ENCODE peak calls at places on chromosomes 11 and 22, in nine cellular contexts. A is spleen, H is uterus, Q is upper lobe of left lung, N is Peyer's patch, V is colonic mucosa, E is lung, T is left ventricle myocardium inferior, R is cardiac muscle cell. X is an unnamed sample.

GRCh38 chr11:71999813-72000590 is 1.3 kb downstream of the IL18BP start:
- DNase-seq in A (no peak), Q (no peak), H (no peak), E (no peak), V (no peak), N (no peak), R (no peak), T (no peak), X (peak; percentile 49)

GRCh38 chr11:125846188-125846587 is 13.1 kb downstream of the PATE4 start:
- DNase-seq in A (no peak), Q (no peak), V (no peak), N (no peak), H (no peak), T (no peak), R (no peak), E (no peak), X (no peak)

GRCh38 chr22:37010976-37011375 is 8.3 kb downstream of the TST start:
- DNase-seq in T (no peak), Q (no peak), E (no peak), N (no peak), R (no peak), A (no peak), H (no peak), V (no peak), X (no peak)

GRCh38 chr11:69972351-69972802 is 105.7 kb upstream of the ANO1 start:
- DNase-seq in N (peak; percentile 62), E (no peak), Q (no peak), R (no peak), H (no peak), V (peak; percentile 68), T (no peak), A (no peak), X (no peak)

GRCh38 chr22:23772315-23773246 is at the start of gene MMP11:
- DNase-seq in V (peak; percentile 81), R (peak; percentile 71), Q (peak; percentile 54), E (no peak), A (peak; percentile 90), T (peak; percentile 73), N (peak; percentile 82), H (peak; percentile 63), X (no peak)

GRCh38 chr11:90434858-90435257 is 212.0 kb upstream of the CHORDC1 start:
- DNase-seq in Q (no peak), V (no peak), H (no peak), E (no peak), R (peak; percentile 53), A (no peak), T (no peak), N (no peak), X (no peak)

GRCh38 chr11:96098511-96099241 is 174.8 kb upstream of the MTMR2 start:
- DNase-seq in N (no peak), E (no peak), T (no peak), A (no peak), H (no peak), V (peak; percentile 43), R (no peak), Q (no peak), X (peak; percentile 65)

GRCh38 chr11:3109921-3110706 is 52.9 kb upstream of the CARS1 start:
- DNase-seq in H (peak; percentile 36), V (no peak), N (peak; percentile 75), Q (peak; percentile 61), E (no peak), R (peak; percentile 56), A (peak; percentile 82), T (no peak), X (no peak)

GRCh38 chr22:24170189-24170588 is 11.1 kb upstream of the SUSD2 start:
- DNase-seq in E (no peak), T (no peak), Q (no peak), V (no peak), H (no peak), R (no peak), N (no peak), A (no peak), X (no peak)

GRCh38 chr11:57597971-57598830 is 716 bp downstream of the SERPING1 start:
- DNase-seq in R (peak; percentile 74), V (peak; percentile 60), H (peak; percentile 91), E (peak; percentile 74), T (peak; percentile 86), Q (peak; percentile 81), N (peak; percentile 62), A (peak; percentile 79), X (peak; percentile 78)

GRCh38 chr11:121012091-121012490 is 11.8 kb upstream of the TBCEL start:
- DNase-seq in A (no peak), Q (no peak), N (no peak), T (no peak), R (no peak), E (no peak), H (no peak), V (no peak), X (no peak)

GRCh38 chr22:49776891-49777290 is 50.8 kb downstream of the BRD1 start:
- DNase-seq in H (no peak), Q (no peak), A (no peak), T (no peak), R (no peak), V (no peak), N (no peak), E (no peak), X (no peak)

GRCh38 chr22:49779226-49779625 is 48.4 kb downstream of the BRD1 start:
- DNase-seq in N (no peak), E (no peak), R (peak; percentile 18), V (no peak), A (no peak), T (peak; percentile 8), H (no peak), Q (no peak), X (no peak)

GRCh38 chr22:49776053-49776511 is 51.6 kb downstream of the BRD1 start:
- DNase-seq in N (no peak), Q (no peak), V (no peak), E (no peak), R (no peak), H (no peak), T (no peak), A (no peak), X (no peak)

GRCh38 chr22:49779853-49780271 is 47.8 kb downstream of the BRD1 start:
- DNase-seq in V (no peak), H (no peak), T (peak; percentile 23), N (no peak), A (no peak), R (no peak), Q (no peak), E (no peak), X (no peak)

DNA sequence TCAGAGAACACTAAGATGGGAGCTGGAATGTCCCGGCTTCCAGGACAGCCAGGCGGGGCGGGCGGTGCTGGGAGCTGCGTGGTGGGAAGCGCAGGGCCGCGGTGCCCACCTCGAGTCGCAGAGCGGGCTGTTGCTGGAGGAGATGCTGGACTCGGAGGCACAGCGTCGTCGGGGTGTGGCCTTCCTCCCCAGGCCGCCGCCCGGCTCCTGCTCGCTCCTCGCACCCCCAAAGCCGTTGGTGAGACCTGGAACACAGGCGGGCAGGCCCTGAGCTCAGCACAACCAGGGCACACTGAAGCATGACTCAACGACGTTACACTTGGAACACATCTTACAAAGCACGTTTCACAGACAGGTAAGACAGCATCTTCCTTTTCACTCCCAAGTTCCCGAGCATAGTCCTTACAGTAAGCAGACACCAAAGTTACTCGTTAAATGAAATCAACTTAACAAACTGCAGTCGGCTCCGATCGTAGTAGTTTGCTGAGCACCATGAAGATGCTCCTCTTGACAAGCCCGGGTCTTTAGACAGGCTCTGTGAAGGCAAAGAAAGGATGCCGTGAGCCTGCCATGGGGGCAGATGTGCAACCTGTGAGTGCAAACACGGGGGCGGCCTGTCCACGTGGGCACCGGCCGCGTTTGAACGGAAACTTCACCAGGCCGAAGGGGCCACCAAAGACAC is 50.0 kb downstream of the BRD1 start:
- DNase-seq in A (no peak), V (no peak), R (no peak), N (no peak), T (peak; percentile 10), Q (no peak), E (no peak), H (no peak), X (no peak)
- H3K4me1 ChIP-seq in A (no peaks in the 10 kb centered on the region), V (no peaks in the 10 kb centered on the region), R (peaks cover 7% of the 10 kb centered on the region), N (no peaks in the 10 kb centered on the region), T (peaks cover 31% of the 10 kb centered on the region), Q (peaks cover 22% of the 10 kb centered on the region), E (peaks cover 7% of the 10 kb centered on the region), H (no peaks in the 10 kb centered on the region), X (no peaks in the 10 kb centered on the region)

DNA sequence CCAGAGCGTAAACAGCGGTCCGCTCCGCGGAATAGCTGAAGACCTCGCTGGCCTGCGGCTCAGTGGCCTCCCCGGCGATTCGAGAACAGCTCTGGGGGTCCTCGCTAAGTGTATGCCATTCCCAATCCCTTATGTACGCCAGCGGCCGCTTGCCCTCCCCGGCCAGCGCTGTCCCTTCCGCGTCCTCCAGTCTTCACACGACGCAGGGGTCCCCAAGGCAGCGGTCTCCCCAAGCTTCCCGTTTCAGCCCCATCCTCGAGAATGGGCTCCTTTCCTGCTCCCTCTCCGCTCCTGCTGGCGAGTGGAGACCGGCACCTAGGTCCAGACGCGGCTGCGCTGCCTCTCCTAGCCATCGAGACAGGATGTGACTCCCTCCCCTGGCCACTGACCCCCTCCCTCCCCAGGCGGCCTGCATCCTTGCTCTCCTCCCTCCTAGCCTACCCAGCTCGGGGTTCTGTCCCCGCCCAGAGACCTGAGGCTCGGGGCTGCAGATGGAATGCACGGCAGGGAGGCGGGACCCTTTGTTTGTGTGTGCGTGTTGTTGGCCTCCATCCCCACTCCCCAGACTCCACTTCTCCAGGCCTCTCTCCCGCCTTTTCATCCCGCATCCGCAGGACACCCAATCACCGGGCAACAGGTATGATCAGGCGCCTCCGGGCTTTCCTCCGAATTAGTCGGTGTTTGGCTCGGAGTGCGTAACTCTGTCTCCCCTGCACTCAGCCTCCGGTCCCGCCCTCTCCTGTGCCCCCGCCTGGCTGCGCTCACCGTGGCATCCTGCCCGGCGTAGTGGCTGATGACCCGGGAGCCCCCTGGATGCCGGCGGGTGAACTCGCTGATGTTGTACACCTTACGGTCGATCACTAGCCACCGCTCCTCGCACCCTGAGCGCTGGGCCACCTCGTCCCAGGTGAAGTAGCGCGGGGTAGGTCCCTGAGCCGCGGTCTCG is 740 bp downstream of the FADS1 start:
- DNase-seq in H (peak; percentile 76), N (peak; percentile 61), Q (peak; percentile 68), T (peak; percentile 73), V (peak; percentile 61), E (peak; percentile 70), A (peak; percentile 87), R (peak; percentile 67), X (no peak)
- H3K27ac ChIP-seq in H (peak overlapping the region; percentile 98), N (peak overlapping the region; percentile 79), Q (peak overlapping the region; percentile 98), T (peak overlapping the region; percentile 100), V (peak overlapping the region; percentile 95), E (peak overlapping the region; percentile 96), A (peak overlapping the region; percentile 92), R (peak overlapping the region; percentile 97), X (peak overlapping the region; percentile 78)

DNA sequence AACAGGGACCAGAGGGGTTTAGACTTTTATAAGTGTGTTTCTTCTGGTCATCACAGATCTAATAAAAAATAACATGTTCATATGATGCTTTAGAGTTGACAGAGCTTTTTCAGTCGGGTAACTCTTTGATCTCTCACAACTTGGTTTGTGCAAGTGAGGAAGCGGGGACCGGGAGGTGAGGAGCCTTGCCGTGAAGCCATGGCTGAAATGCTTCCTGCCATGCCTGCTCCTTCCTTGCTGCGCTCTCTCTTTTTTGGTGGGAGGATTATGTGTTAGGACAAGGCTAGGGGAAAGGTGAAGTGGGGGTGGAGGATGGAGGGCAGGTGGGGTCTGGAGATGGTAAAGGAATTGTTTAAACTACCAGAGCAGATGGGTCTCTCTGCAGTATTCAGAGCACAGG is 23.8 kb downstream of the TEAD1 start:
- DNase-seq in V (no peak), R (no peak), A (no peak), H (no peak), T (no peak), E (no peak), Q (no peak), N (no peak), X (no peak)
- H3K4me1 ChIP-seq in V (peaks cover 5% of the 10 kb centered on the region), R (peaks cover 50% of the 10 kb centered on the region), A (peaks cover 13% of the 10 kb centered on the region), H (peaks cover 11% of the 10 kb centered on the region), T (peaks cover 85% of the 10 kb centered on the region), E (peaks cover 11% of the 10 kb centered on the region), Q (peaks cover 51% of the 10 kb centered on the region), N (peaks cover 6% of the 10 kb centered on the region), X (peaks cover 25% of the 10 kb centered on the region)

GRCh38 chr22:38704568-38705234 is 1.0 kb upstream of the GTPBP1 start:
- DNase-seq in T (no peak), H (no peak), E (no peak), A (no peak), V (no peak), N (no peak), Q (no peak), R (no peak), X (no peak)
- H3K27ac ChIP-seq in T (peak overlapping the region; percentile 81), H (peak overlapping the region; percentile 87), E (peak overlapping the region; percentile 75), A (peak overlapping the region; percentile 97), V (peak overlapping the region; percentile 87), N (peak overlapping the region; percentile 99), Q (peak overlapping the region; percentile 83), R (peak overlapping the region; percentile 71), X (peak overlapping the region; percentile 88)

X was measured in breast epithelium.